ENCODE peak calls at places on chromosomes 2 and 18, in nine cellular contexts. X is heart right ventricle, H is lower lobe of right lung, T is BJ, W is body of pancreas, F is IMR-90, U is colonic mucosa, D is fibroblast of lung, K is pancreas. G is an unnamed sample. For H3K36me3, the result is how much of the 10 kb centered on the place peaks cover.

GRCh38 chr2:183269956-183270355 is 145.7 kb downstream of the NUP35 start:
- DNase-seq in X (no peak), H (no peak), T (no peak), W (no peak), F (no peak), U (no peak), D (no peak), K (no peak), G (peak)

GRCh38 chr18:57185434-57185833 is 38.5 kb downstream of the BOD1L2 start:
- DNase-seq in X (no peak), H (no peak), T (no peak), W (no peak), F (no peak), U (no peak), D (no peak), K (no peak), G (no peak)

GRCh38 chr18:37176307-37176934 is 347.5 kb downstream of the KIAA1328 start:
- DNase-seq in X (no peak), H (no peak), T (no peak), W (no peak), F (no peak), U (no peak), D (no peak), K (no peak), G (no peak)

GRCh38 chr2:202249521-202249850 is 11.1 kb upstream of the SUMO1 start:
- DNase-seq in X (peak), H (no peak), T (no peak), W (no peak), F (peak), U (no peak), D (no peak), K (no peak), G (no peak)

GRCh38 chr2:23541453-23542334 is 156.7 kb downstream of the KLHL29 start:
- DNase-seq in X (no peak), H (no peak), T (no peak), W (no peak), F (no peak), U (no peak), D (no peak), K (no peak), G (no peak)

GRCh38 chr2:55843992-55844345 is 79.6 kb downstream of the EFEMP1 start:
- DNase-seq in X (no peak), H (no peak), T (no peak), W (no peak), F (no peak), U (no peak), D (no peak), K (no peak), G (no peak)

GRCh38 chr2:149732001-149732685 is 144.6 kb upstream of the MMADHC start:
- DNase-seq in X (peak), H (no peak), T (peak), W (no peak), F (peak), U (peak), D (peak), K (no peak), G (no peak)

GRCh38 chr2:48112911-48113687 is 206.8 kb upstream of the FBXO11 start:
- DNase-seq in X (no peak), H (no peak), T (no peak), W (no peak), F (peak), U (no peak), D (peak), K (no peak), G (no peak)

GRCh38 chr2:207185372-207185771 is 19.6 kb upstream of the KLF7 start:
- DNase-seq in X (no peak), H (no peak), T (no peak), W (no peak), F (no peak), U (no peak), D (no peak), K (no peak), G (no peak)

GRCh38 chr2:11563784-11564666 is 30.2 kb downstream of the GREB1 start:
- DNase-seq in X (no peak), H (peak), T (no peak), W (no peak), F (no peak), U (no peak), D (no peak), K (no peak), G (no peak)
- TF ChIP-seq CTCF in X (no peak), H (no peak), T (no peak), W (no peak), F (no peak), U (no peak), D (no peak), K (no peak), G (no peak)

GRCh38 chr2:15352363-15352762 is 208.8 kb downstream of the NBAS start:
- DNase-seq in X (no peak), H (no peak), T (no peak), W (no peak), F (no peak), U (no peak), D (no peak), K (peak), G (no peak)
- H3K36me3 ChIP-seq in X (under half), H (under half), T (under half), W (under half), F (under half), U (under half), D (under half), K (under half), G (under half)

GRCh38 chr2:36376992-36377738 is 21.6 kb downstream of the CRIM1 start:
- DNase-seq in X (no peak), H (peak), T (no peak), W (peak), F (no peak), U (peak), D (no peak), K (no peak), G (no peak)
- TF ChIP-seq CTCF in X (no peak), H (no peak), T (no peak), W (no peak), F (no peak), U (no peak), D (no peak), K (no peak), G (no peak)

GRCh38 chr2:175275499-175275898 is 94.0 kb upstream of the ATP5MC3 start:
- DNase-seq in X (no peak), H (no peak), T (no peak), W (no peak), F (no peak), U (no peak), D (no peak), K (no peak), G (no peak)
- H3K36me3 ChIP-seq in X (under half), H (under half), T (under half), W (under half), F (under half), U (under half), D (under half), K (under half), G (under half)

DNA sequence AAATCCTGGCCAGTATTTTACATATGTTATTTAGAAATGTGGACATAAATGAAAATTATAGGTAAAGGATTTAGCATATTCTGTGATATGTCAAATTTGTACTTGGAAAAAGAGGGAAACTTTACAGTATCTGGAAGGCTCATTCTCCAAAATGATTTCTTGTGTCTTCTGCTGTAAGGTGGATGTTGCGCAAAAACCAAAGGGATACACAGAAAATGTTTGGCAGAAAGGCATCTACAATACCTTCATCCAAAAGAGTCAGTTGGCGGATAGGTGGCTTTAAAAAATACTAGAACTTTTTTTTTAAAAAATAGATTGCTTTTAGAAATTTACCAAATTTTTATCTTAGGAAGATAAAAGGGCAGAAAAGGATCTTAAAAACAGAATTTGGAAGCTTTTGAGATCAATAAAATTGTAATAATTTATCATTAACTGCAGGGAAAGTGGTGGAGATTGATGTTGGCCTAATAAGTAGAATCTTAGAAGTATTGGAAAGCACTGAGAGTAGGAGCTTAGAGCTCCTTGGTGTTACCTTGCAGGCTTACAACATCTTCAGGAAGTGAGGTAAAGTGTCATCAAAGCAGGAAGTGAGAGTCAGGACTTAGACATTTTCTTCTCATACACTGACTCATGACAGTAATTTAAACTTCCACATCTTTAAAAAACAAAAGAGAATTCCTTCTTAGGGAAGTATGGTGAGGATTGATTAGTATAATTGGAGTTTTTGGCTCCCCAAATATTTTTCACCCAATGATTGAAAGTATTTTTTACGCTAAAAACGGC is 2.1 kb downstream of the NABP1 start:
- DNase-seq in X (no peak), H (no peak), T (peak), W (no peak), F (peak), U (no peak), D (peak), K (no peak), G (peak)
- TF ChIP-seq CTCF in X (no peak), H (no peak), T (no peak), W (no peak), F (no peak), U (no peak), D (no peak), K (no peak), G (no peak)

GRCh38 chr2:112059671-112060070 is 4.6 kb downstream of the TMEM87B start:
- DNase-seq in X (no peak), H (no peak), T (no peak), W (no peak), F (no peak), U (peak), D (no peak), K (no peak), G (no peak)
- H3K36me3 ChIP-seq in X (under half), H (under half), T (under half), W (under half), F (under half), U (under half), D (under half), K (under half), G (under half)

GRCh38 chr2:5990021-5990420 is 297.8 kb downstream of the SOX11 start:
- DNase-seq in X (no peak), H (no peak), T (no peak), W (no peak), F (no peak), U (no peak), D (no peak), K (no peak), G (no peak)

GRCh38 chr2:5991305-5991968 is 299.3 kb downstream of the SOX11 start:
- DNase-seq in X (no peak), H (no peak), T (no peak), W (peak), F (peak), U (no peak), D (no peak), K (no peak), G (peak)

GRCh38 chr2:5995832-5996231 is 303.6 kb downstream of the SOX11 start:
- DNase-seq in X (no peak), H (no peak), T (no peak), W (no peak), F (peak), U (no peak), D (no peak), K (no peak), G (no peak)
- TF ChIP-seq CTCF in X (no peak), H (no peak), T (no peak), W (no peak), F (no peak), U (no peak), D (no peak), K (no peak), G (no peak)

GRCh38 chr2:68200157-68200787 is 42.6 kb downstream of the PNO1 start:
- DNase-seq in X (no peak), H (no peak), T (no peak), W (no peak), F (no peak), U (no peak), D (no peak), K (no peak), G (no peak)
- H3K36me3 ChIP-seq in X (under half), H (under half), T (under half), W (under half), F (under half), U (under half), D (under half), K (under half), G (under half)

G was measured in cardiac muscle cell.